ENCODE peak calls at places on chromosomes 2 and 18, in six cellular contexts. Q is GM12878, N is body of pancreas, B is HFF-Myc, K is fibroblast of pulmonary artery, G is heart right ventricle. Z is an unnamed sample.

GRCh38 chr2:188158337-188159100 is 133.2 kb upstream of the GULP1 start:
- DNase-seq in Q (no peak), N (no peak), B (no peak), K (peak), G (no peak), Z (no peak)

GRCh38 chr2:180110469-180110868 is 103.4 kb upstream of the CWC22 start:
- DNase-seq in Q (no peak), N (no peak), B (no peak), K (no peak), G (no peak), Z (no peak)

GRCh38 chr2:224666951-224667553 is 49.1 kb downstream of the CCDC195 start:
- DNase-seq in Q (peak), N (no peak), B (no peak), K (no peak), G (no peak), Z (no peak)

GRCh38 chr2:201254331-201254730 is 6.0 kb upstream of the CASP8 start:
- DNase-seq in Q (no peak), N (peak), B (no peak), K (peak), G (no peak), Z (peak)

GRCh38 chr2:102046135-102046901 is 54.6 kb downstream of the IL1R2 start:
- DNase-seq in Q (no peak), N (no peak), B (no peak), K (peak), G (no peak), Z (no peak)

GRCh38 chr2:215843579-215843978 is 169.8 kb downstream of the MREG start:
- DNase-seq in Q (no peak), N (no peak), B (peak), K (peak), G (no peak), Z (no peak)

GRCh38 chr2:11573418-11574175 is 39.8 kb downstream of the GREB1 start:
- DNase-seq in Q (no peak), N (peak), B (no peak), K (peak), G (no peak), Z (no peak)

GRCh38 chr18:10029711-10030110 is 115.9 kb downstream of the VAPA start:
- DNase-seq in Q (no peak), N (no peak), B (no peak), K (no peak), G (no peak), Z (no peak)

GRCh38 chr18:10739152-10739551 is 213.3 kb downstream of the NAPG start:
- DNase-seq in Q (no peak), N (no peak), B (no peak), K (peak), G (no peak), Z (no peak)

GRCh38 chr2:42851186-42851585 is 58.8 kb upstream of the HAAO start:
- DNase-seq in Q (no peak), N (no peak), B (no peak), K (no peak), G (no peak), Z (no peak)

GRCh38 chr2:55116966-55117365 is 66.7 kb upstream of the RTN4 start:
- DNase-seq in Q (no peak), N (no peak), B (no peak), K (no peak), G (no peak), Z (no peak)

GRCh38 chr2:34162236-34162635 is 563.1 kb upstream of the FAM98A start:
- DNase-seq in Q (no peak), N (no peak), B (no peak), K (no peak), G (no peak), Z (no peak)

GRCh38 chr2:99572380-99572779 is 82.6 kb upstream of the REV1 start:
- DNase-seq in Q (no peak), N (no peak), B (no peak), K (no peak), G (no peak), Z (no peak)

GRCh38 chr2:192161670-192162290 is 33.0 kb downstream of the TMEFF2 start:
- DNase-seq in Q (no peak), N (no peak), B (no peak), K (no peak), G (no peak), Z (no peak)

GRCh38 chr18:59917422-59917821 is 17.6 kb downstream of the PMAIP1 start:
- DNase-seq in Q (no peak), N (no peak), B (no peak), K (peak), G (no peak), Z (no peak)

GRCh38 chr2:1037066-1037465 is 86.4 kb downstream of the SNTG2 start:
- DNase-seq in Q (no peak), N (no peak), B (no peak), K (no peak), G (no peak), Z (no peak)

GRCh38 chr2:239927424-239927981 is 97.6 kb downstream of the NDUFA10 start:
- DNase-seq in Q (no peak), N (no peak), B (peak), K (peak), G (no peak), Z (peak)

GRCh38 chr2:215269397-215270117 is 42.3 kb upstream of the ATIC start:
- DNase-seq in Q (peak), N (peak), B (peak), K (peak), G (peak), Z (peak)

GRCh38 chr2:70010222-70011111 is 49.0 kb upstream of the ASPRV1 start:
- DNase-seq in Q (no peak), N (no peak), B (no peak), K (no peak), G (no peak), Z (no peak)

GRCh38 chr18:23228102-23229051 is 93.1 kb downstream of the CABLES1 start:
- DNase-seq in Q (peak), N (no peak), B (no peak), K (peak), G (no peak), Z (no peak)

GRCh38 chr2:46294185-46294836 is 2.9 kb upstream of the EPAS1 start:
- DNase-seq in Q (no peak), N (peak), B (no peak), K (peak), G (no peak), Z (no peak)

GRCh38 chr2:196587061-196587460 is 52.5 kb upstream of the CCDC150 start:
- DNase-seq in Q (no peak), N (no peak), B (no peak), K (no peak), G (no peak), Z (no peak)

GRCh38 chr2:196584903-196585302 is 54.6 kb upstream of the CCDC150 start:
- DNase-seq in Q (no peak), N (no peak), B (no peak), K (no peak), G (no peak), Z (no peak)

GRCh38 chr2:196587739-196588138 is 51.8 kb upstream of the CCDC150 start:
- DNase-seq in Q (no peak), N (no peak), B (no peak), K (no peak), G (no peak), Z (no peak)

GRCh38 chr2:196589429-196589828 is 50.1 kb upstream of the CCDC150 start:
- DNase-seq in Q (no peak), N (no peak), B (no peak), K (no peak), G (no peak), Z (no peak)

GRCh38 chr2:196586511-196586991 is 53.0 kb upstream of the CCDC150 start:
- DNase-seq in Q (no peak), N (no peak), B (peak), K (peak), G (no peak), Z (no peak)
- TF ChIP-seq CTCF in Q (no peak), N (no peak), B (no peak), K (no peak), G (no peak), Z (no peak)

GRCh38 chr18:48982269-48982668 is 31.5 kb upstream of the SMAD7 start:
- DNase-seq in Q (no peak), N (no peak), B (no peak), K (no peak), G (no peak), Z (no peak)

GRCh38 chr18:48977914-48978313 is 27.1 kb upstream of the SMAD7 start:
- DNase-seq in Q (no peak), N (no peak), B (no peak), K (no peak), G (no peak), Z (no peak)

GRCh38 chr18:48983793-48984437 is 33.1 kb upstream of the SMAD7 start:
- DNase-seq in Q (no peak), N (peak), B (no peak), K (peak), G (peak), Z (no peak)

GRCh38 chr18:48975817-48976649 is 25.3 kb upstream of the SMAD7 start:
- DNase-seq in Q (no peak), N (peak), B (no peak), K (peak), G (peak), Z (no peak)

DNA sequence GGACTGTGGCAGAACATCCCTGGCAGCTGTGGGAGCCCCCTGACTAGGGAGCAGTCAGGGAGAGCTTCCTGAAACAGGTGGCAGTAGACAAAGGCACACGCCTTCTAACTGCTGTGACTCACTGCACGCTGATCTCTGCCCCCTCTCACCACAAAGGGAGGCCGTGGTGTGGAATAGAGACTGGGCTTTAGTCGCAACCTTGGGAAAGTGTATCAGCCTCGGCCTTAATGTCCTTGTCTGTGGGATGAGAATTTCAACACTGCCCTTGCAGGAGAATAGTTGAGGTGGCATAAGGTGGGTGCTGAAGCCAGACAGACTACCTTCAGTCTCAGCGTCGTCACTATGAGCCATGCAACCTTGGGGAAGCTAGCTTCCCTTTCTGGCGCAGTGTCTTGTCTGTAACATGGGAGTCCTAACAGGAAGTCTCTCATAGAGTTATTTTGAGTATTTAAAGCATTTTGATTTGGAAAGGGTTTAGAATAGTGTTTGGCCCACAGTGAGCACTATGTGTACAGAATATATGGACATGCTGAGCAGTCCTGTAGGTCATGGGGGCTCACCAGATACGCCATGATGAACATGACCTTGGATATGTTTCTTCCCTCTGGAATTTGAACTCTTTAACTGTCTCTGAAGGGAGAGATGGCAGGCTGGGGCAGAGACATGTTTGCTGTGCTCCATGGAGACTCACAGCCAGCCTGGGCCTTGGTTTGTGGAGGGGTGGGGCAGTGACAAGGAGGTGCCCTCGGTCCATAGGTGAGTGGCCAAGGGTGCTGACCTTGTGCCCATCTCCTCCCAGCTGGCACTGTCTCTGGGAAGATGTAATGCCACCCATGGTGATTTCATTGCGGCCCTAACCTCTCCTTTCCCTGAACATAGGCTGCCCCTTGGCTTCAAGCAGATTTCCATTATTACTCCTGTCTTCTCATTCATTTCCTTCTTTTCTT is 29.5 kb upstream of the SMAD7 start:
- DNase-seq in Q (no peak), N (no peak), B (no peak), K (no peak), G (no peak), Z (no peak)
- TF ChIP-seq CTCF in Q (no peak), N (no peak), B (no peak), K (no peak), G (no peak), Z (no peak)

DNA sequence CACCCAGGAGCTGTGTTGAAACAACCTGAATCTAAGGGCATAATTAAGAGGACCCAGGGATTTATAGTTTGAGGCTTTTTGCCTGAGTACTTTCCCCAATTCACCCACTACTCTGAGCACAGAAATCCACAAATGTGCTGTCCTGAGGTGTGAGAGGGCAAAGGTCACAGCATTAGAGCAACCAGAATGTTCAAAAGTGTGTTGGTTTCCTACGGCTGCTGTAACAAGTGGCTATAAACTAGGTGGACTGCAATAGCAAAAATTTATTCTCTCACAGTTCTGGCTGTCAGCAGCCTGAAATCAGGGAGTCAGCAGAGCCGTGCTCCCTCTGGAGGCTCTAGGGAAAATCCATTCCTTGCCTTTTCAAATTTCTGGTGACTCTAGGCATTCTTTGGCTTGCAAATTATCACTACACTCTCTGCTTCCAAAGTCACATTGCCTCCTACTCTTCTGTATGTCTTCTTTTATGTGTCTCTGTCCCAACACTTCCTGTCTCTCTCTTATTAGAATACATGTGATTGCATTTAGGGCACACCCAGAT is 91.3 kb upstream of the TACR1 start:
- DNase-seq in Q (no peak), N (no peak), B (no peak), K (peak), G (no peak), Z (no peak)
- TF ChIP-seq CTCF in Q (no peak), N (no peak), B (peak), K (peak), G (no peak), Z (peak)

DNA sequence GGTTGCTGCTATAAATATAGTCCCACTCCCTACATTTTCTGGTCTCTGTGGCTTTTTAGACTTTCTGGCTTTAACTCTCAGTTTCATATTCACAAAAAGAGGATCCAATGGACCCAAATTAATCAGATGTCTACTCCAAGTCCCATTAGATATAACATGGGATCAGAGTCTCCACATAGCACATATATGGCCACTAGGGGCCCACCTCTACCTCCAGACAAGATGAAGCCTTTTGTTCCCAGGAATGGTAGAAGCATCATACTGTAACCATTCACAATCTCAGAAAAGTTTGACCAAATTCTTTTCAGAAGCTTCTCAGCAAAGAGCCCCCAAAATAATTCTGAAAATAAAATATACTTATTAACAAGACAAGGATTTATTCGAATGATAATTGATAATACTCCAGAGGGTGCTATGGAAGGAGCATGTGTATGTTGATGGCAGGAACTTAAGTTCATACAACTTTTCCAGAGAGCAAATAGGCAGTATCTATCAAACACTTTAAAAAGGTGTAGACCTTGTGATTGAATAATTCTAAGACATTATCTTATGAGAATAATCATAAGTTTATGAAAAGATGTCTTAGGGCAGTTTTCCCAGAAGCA is 382.3 kb upstream of the CRIM1 start:
- DNase-seq in Q (no peak), N (no peak), B (no peak), K (peak), G (no peak), Z (no peak)
- TF ChIP-seq CTCF in Q (peak), N (no peak), B (peak), K (peak), G (peak), Z (peak)

GRCh38 chr2:114546511-114546910 is 104.1 kb downstream of the DPP10 start:
- DNase-seq in Q (no peak), N (no peak), B (no peak), K (no peak), G (no peak), Z (no peak)

GRCh38 chr2:114550364-114550763 is 107.9 kb downstream of the DPP10 start:
- DNase-seq in Q (no peak), N (no peak), B (no peak), K (no peak), G (no peak), Z (no peak)

GRCh38 chr2:114548151-114548550 is 105.7 kb downstream of the DPP10 start:
- DNase-seq in Q (no peak), N (no peak), B (no peak), K (no peak), G (no peak), Z (no peak)

GRCh38 chr2:114550895-114551793 is 108.7 kb downstream of the DPP10 start:
- DNase-seq in Q (no peak), N (peak), B (no peak), K (peak), G (peak), Z (peak)
- TF ChIP-seq CTCF in Q (peak), N (peak), B (no peak), K (peak), G (peak), Z (peak)

Z was measured in AG09319.